ENCODE peak calls at places on chromosome 20, in eight cellular contexts. X, J, Y, G, Q, I, T and E are unnamed samples.

GRCh38 chr20:41174373-41174772 is 37.0 kb downstream of the PLCG1 start:
- DNase-seq in X (no peak), J (no peak), Y (no peak), G (no peak), Q (no peak), I (peak; percentile 66), T (no peak), E (no peak)

GRCh38 chr20:15288076-15288475 is 950.7 kb upstream of the FLRT3 start:
- DNase-seq in X (no peak), J (no peak), Y (no peak), G (no peak), Q (no peak), I (no peak), T (no peak), E (no peak)

GRCh38 chr20:8709627-8710026 is 359.3 kb upstream of the PLCB4 start:
- DNase-seq in X (no peak), J (peak; percentile 35), Y (no peak), G (no peak), Q (no peak), I (no peak), T (no peak), E (no peak)

GRCh38 chr20:24632581-24632980 is 163.2 kb downstream of the SYNDIG1 start:
- DNase-seq in X (no peak), J (no peak), Y (no peak), G (no peak), Q (no peak), I (peak; percentile 28), T (no peak), E (no peak)

GRCh38 chr20:20364016-20364746 is 3.7 kb upstream of the INSM1 start:
- DNase-seq in X (no peak), J (no peak), Y (no peak), G (no peak), Q (no peak), I (no peak), T (no peak), E (no peak)

GRCh38 chr20:22716824-22717351 is 132.5 kb upstream of the FOXA2 start:
- DNase-seq in X (no peak), J (no peak), Y (no peak), G (no peak), Q (no peak), I (no peak), T (no peak), E (no peak)

GRCh38 chr20:63595416-63596127 is 21.5 kb upstream of the HELZ2 start:
- DNase-seq in X (no peak), J (no peak), Y (no peak), G (no peak), Q (no peak), I (no peak), T (no peak), E (no peak)

GRCh38 chr20:8129211-8129986 is 2.7 kb upstream of the PLCB1 start:
- DNase-seq in X (no peak), J (peak; percentile 49), Y (no peak), G (no peak), Q (no peak), I (no peak), T (no peak), E (no peak)

GRCh38 chr20:34312544-34313217 is 9.5 kb upstream of the AHCY start:
- DNase-seq in X (peak; percentile 81), J (peak; percentile 67), Y (peak; percentile 77), G (peak; percentile 42), Q (peak; percentile 84), I (peak; percentile 91), T (peak; percentile 81), E (peak; percentile 93)

GRCh38 chr20:32792316-32792715 is 27.4 kb upstream of the MAPRE1 start:
- DNase-seq in X (no peak), J (peak; percentile 67), Y (peak; percentile 38), G (no peak), Q (no peak), I (no peak), T (no peak), E (no peak)

GRCh38 chr20:49179368-49180277 is 8.5 kb downstream of the STAU1 start:
- DNase-seq in X (no peak), J (no peak), Y (no peak), G (no peak), Q (no peak), I (no peak), T (no peak), E (no peak)

GRCh38 chr20:23349338-23350006 is 1.1 kb upstream of the NXT1 start:
- DNase-seq in X (no peak), J (no peak), Y (no peak), G (no peak), Q (peak; percentile 44), I (no peak), T (no peak), E (no peak)

GRCh38 chr20:62030834-62031434 is 34.7 kb downstream of the TAF4 start:
- DNase-seq in X (no peak), J (no peak), Y (no peak), G (no peak), Q (no peak), I (no peak), T (no peak), E (peak; percentile 48)

GRCh38 chr20:35604444-35604750 is 11.2 kb upstream of the SPAG4 start:
- DNase-seq in X (no peak), J (no peak), Y (no peak), G (no peak), Q (no peak), I (no peak), T (no peak), E (no peak)

GRCh38 chr20:34525709-34526416 is 9.6 kb downstream of the DYNLRB1 start:
- DNase-seq in X (peak; percentile 86), J (peak; percentile 99), Y (peak; percentile 98), G (peak; percentile 67), Q (peak; percentile 81), I (peak; percentile 89), T (peak; percentile 96), E (peak; percentile 100)

GRCh38 chr20:2932497-2932896 is 59.2 kb downstream of the PTPRA start:
- DNase-seq in X (no peak), J (no peak), Y (no peak), G (no peak), Q (no peak), I (no peak), T (no peak), E (no peak)

GRCh38 chr20:25136643-25137559 is 55.0 kb upstream of the VSX1 start:
- DNase-seq in X (peak; percentile 63), J (peak; percentile 93), Y (peak; percentile 76), G (peak; percentile 82), Q (peak; percentile 51), I (no peak), T (no peak), E (peak; percentile 67)

GRCh38 chr20:50509923-50510705 is at the start of gene PTPN1:
- DNase-seq in X (peak; percentile 99), J (peak; percentile 98), Y (peak; percentile 98), G (peak; percentile 96), Q (peak; percentile 99), I (peak; percentile 99), T (peak; percentile 98), E (peak; percentile 100)

GRCh38 chr20:50508171-50508761 is 1.9 kb upstream of the PTPN1 start:
- DNase-seq in X (no peak), J (peak; percentile 76), Y (no peak), G (no peak), Q (no peak), I (no peak), T (no peak), E (no peak)

GRCh38 chr20:50501970-50502745 is 8.0 kb upstream of the PTPN1 start:
- DNase-seq in X (no peak), J (no peak), Y (no peak), G (no peak), Q (peak; percentile 38), I (no peak), T (no peak), E (no peak)

GRCh38 chr20:50504231-50504823 is 5.9 kb upstream of the PTPN1 start:
- DNase-seq in X (no peak), J (no peak), Y (no peak), G (no peak), Q (no peak), I (no peak), T (no peak), E (no peak)

GRCh38 chr20:50506270-50506579 is 4.0 kb upstream of the PTPN1 start:
- DNase-seq in X (no peak), J (no peak), Y (no peak), G (no peak), Q (no peak), I (no peak), T (no peak), E (no peak)
- TF ChIP-seq CTCF in X (no peak), J (no peak), Y (peak; percentile 44), G (no peak), Q (no peak), I (no peak), T (no peak), E (no peak)

GRCh38 chr20:1265226-1265915 is 723 bp upstream of the SNPH start:
- DNase-seq in X (no peak), J (peak; percentile 43), Y (no peak), G (no peak), Q (no peak), I (no peak), T (no peak), E (no peak)
- H3K27ac ChIP-seq in X (no peak overlapping the region), J (peak overlapping the region; percentile 60), Y (no peak overlapping the region), G (no peak overlapping the region), Q (no peak overlapping the region), I (no peak overlapping the region), T (no peak overlapping the region), E (peak overlapping the region; percentile 42)

DNA sequence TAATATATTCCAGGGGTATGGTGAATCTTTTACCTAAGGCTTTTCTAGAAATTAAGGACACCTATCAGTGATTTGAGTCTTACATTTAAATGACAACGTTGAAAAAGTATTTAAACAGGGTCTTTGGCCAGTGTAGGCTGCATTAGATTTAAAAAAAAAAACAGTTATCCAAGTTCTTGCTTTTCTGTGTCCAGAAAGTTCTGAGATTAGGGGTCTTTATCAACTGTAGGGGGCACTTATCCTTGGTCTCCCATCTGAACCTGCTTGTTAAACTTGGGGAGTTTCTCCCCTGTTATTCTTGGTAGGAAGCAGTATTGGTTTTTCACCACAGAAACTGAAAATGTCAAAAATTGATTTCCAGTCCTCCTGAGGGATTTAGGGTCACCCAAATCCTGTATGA is 155.9 kb upstream of the ZNF217 start:
- DNase-seq in X (no peak), J (no peak), Y (no peak), G (no peak), Q (no peak), I (no peak), T (no peak), E (no peak)
- TF ChIP-seq CTCF in X (no peak), J (no peak), Y (peak; percentile 13), G (no peak), Q (no peak), I (no peak), T (no peak), E (no peak)

GRCh38 chr20:45370571-45371204 is 7.4 kb downstream of the TP53TG5 start:
- DNase-seq in X (no peak), J (no peak), Y (no peak), G (no peak), Q (no peak), I (no peak), T (no peak), E (no peak)

GRCh38 chr20:45367126-45367525 is 4.2 kb downstream of the SYS1 start:
- DNase-seq in X (no peak), J (no peak), Y (no peak), G (no peak), Q (no peak), I (no peak), T (no peak), E (no peak)

GRCh38 chr20:45366192-45366591 is 3.2 kb downstream of the SYS1 start:
- DNase-seq in X (no peak), J (no peak), Y (no peak), G (no peak), Q (no peak), I (no peak), T (no peak), E (no peak)

GRCh38 chr20:45366631-45367030 is 3.7 kb downstream of the SYS1 start:
- DNase-seq in X (no peak), J (no peak), Y (no peak), G (no peak), Q (no peak), I (no peak), T (no peak), E (no peak)

GRCh38 chr20:45368221-45368980 is 5.4 kb downstream of the SYS1 start:
- DNase-seq in X (no peak), J (no peak), Y (no peak), G (no peak), Q (no peak), I (no peak), T (no peak), E (no peak)
- H3K27ac ChIP-seq in X (no peak overlapping the region), J (no peak overlapping the region), Y (no peak overlapping the region), G (no peak overlapping the region), Q (no peak overlapping the region), I (no peak overlapping the region), T (no peak overlapping the region), E (no peak overlapping the region)